ENCODE peak calls at places on chromosomes 11 and 22, in nine cellular contexts. O, V, T, L, R, J, X, N and Y are unnamed samples.

GRCh38 chr11:10597877-10598341 is 29.4 kb upstream of the LYVE1 start:
- DNase-seq in O (no peak), V (no peak), T (no peak), L (no peak), R (no peak), J (no peak), X (no peak), N (no peak), Y (no peak)

GRCh38 chr22:48711669-48712068 is 1116.0 kb downstream of the BRD1 start:
- DNase-seq in O (no peak), V (no peak), T (no peak), L (no peak), R (no peak), J (no peak), X (no peak), N (no peak), Y (no peak)

GRCh38 chr11:2304156-2305139 is 2.6 kb downstream of the TSPAN32 start:
- DNase-seq in O (no peak), V (no peak), T (no peak), L (no peak), R (no peak), J (no peak), X (no peak), N (no peak), Y (no peak)

GRCh38 chr11:131668867-131669780 is 298.7 kb downstream of the NTM start:
- DNase-seq in O (peak), V (no peak), T (peak), L (peak), R (peak), J (peak), X (peak), N (no peak), Y (peak)

GRCh38 chr11:126310229-126310991 is 6.5 kb downstream of the DCPS start:
- DNase-seq in O (peak), V (peak), T (peak), L (no peak), R (peak), J (peak), X (peak), N (peak), Y (peak)

GRCh38 chr22:49779853-49780271 is 47.8 kb downstream of the BRD1 start:
- DNase-seq in O (no peak), V (no peak), T (no peak), L (no peak), R (no peak), J (no peak), X (no peak), N (no peak), Y (no peak)

GRCh38 chr11:46249103-46249942 is 28.1 kb upstream of the CREB3L1 start:
- DNase-seq in O (no peak), V (no peak), T (no peak), L (no peak), R (no peak), J (no peak), X (no peak), N (no peak), Y (no peak)

GRCh38 chr11:9747816-9748215 is 83.9 kb downstream of the SWAP70 start:
- DNase-seq in O (no peak), V (no peak), T (no peak), L (no peak), R (no peak), J (no peak), X (no peak), N (no peak), Y (no peak)

GRCh38 chr11:121368504-121368903 is 75.9 kb downstream of the SC5D start:
- DNase-seq in O (no peak), V (no peak), T (no peak), L (no peak), R (no peak), J (no peak), X (no peak), N (no peak), Y (no peak)

GRCh38 chr22:43592470-43592869 is 180.7 kb downstream of the MPPED1 start:
- DNase-seq in O (no peak), V (no peak), T (no peak), L (no peak), R (no peak), J (peak), X (peak), N (no peak), Y (peak)

GRCh38 chr11:118868659-118869058 is 15.0 kb upstream of the CXCR5 start:
- DNase-seq in O (no peak), V (no peak), T (no peak), L (no peak), R (no peak), J (no peak), X (no peak), N (no peak), Y (no peak)

GRCh38 chr11:12079726-12080556 is 30.4 kb upstream of the MICAL2 start:
- DNase-seq in O (no peak), V (no peak), T (no peak), L (no peak), R (peak), J (no peak), X (no peak), N (peak), Y (no peak)